ENCODE peak calls at places on chromosomes 7 and 10, in ten cellular contexts. U is pancreas; O is CD8-positive, alpha-beta T cell; V is OCI-LY7; E is bronchial epithelial cell; F is esophagus squamous epithelium; I is HepG2; K is astrocyte of the spinal cord; C is hepatocyte; X is astrocyte. B is an unnamed sample.

GRCh38 chr10:116730464-116731260 is 11.7 kb downstream of the HSPA12A start:
- DNase-seq in U (no peak), O (no peak), V (no peak), E (no peak), F (no peak), I (no peak), K (no peak), C (no peak), X (no peak), B (no peak)

GRCh38 chr10:91681361-91682276 is 48.7 kb upstream of the PPP1R3C start:
- DNase-seq in U (no peak), O (no peak), V (no peak), E (peak; percentile 39), F (no peak), I (no peak), K (no peak), C (no peak), X (no peak), B (peak; percentile 8)

GRCh38 chr7:108311446-108312168 is 144.6 kb downstream of the NRCAM start:
- DNase-seq in U (no peak), O (no peak), V (no peak), E (peak; percentile 97), F (no peak), I (no peak), K (peak; percentile 57), C (no peak), X (peak; percentile 64), B (peak; percentile 88)

GRCh38 chr7:721619-722248 is 4.8 kb upstream of the DNAAF5 start:
- DNase-seq in U (no peak), O (no peak), V (no peak), E (no peak), F (no peak), I (no peak), K (no peak), C (no peak), X (no peak), B (peak; percentile 42)

GRCh38 chr7:18754766-18755165 is 259.2 kb downstream of the HDAC9 start:
- DNase-seq in U (no peak), O (no peak), V (no peak), E (no peak), F (no peak), I (no peak), K (peak; percentile 74), C (no peak), X (peak; percentile 63), B (no peak)

GRCh38 chr10:113028393-113029054 is 78.5 kb downstream of the TCF7L2 start:
- DNase-seq in U (no peak), O (no peak), V (no peak), E (no peak), F (no peak), I (no peak), K (no peak), C (no peak), X (no peak), B (no peak)

GRCh38 chr10:79176949-79177602 is 108.3 kb downstream of the ZMIZ1 start:
- DNase-seq in U (no peak), O (no peak), V (peak; percentile 19), E (no peak), F (no peak), I (peak; percentile 65), K (peak; percentile 61), C (no peak), X (peak; percentile 43), B (peak; percentile 61)

GRCh38 chr7:157969995-157970394 is 617.6 kb downstream of the PTPRN2 start:
- DNase-seq in U (no peak), O (no peak), V (no peak), E (no peak), F (no peak), I (no peak), K (no peak), C (no peak), X (no peak), B (no peak)

GRCh38 chr10:46301056-46301645 is 14.4 kb downstream of the ANTXRL start:
- DNase-seq in U (peak; percentile 7), O (no peak), V (no peak), E (no peak), F (no peak), I (no peak), K (no peak), C (no peak), X (no peak), B (no peak)

GRCh38 chr7:21108182-21108581 is 319.7 kb upstream of the SP4 start:
- DNase-seq in U (peak; percentile 33), O (no peak), V (no peak), E (no peak), F (no peak), I (no peak), K (no peak), C (peak; percentile 41), X (no peak), B (no peak)

GRCh38 chr7:137664846-137665245 is 181.9 kb downstream of the DGKI start:
- DNase-seq in U (no peak), O (no peak), V (no peak), E (no peak), F (no peak), I (no peak), K (no peak), C (no peak), X (no peak), B (no peak)

GRCh38 chr10:36469585-36469984 is 655.8 kb upstream of the ANKRD30A start:
- DNase-seq in U (no peak), O (no peak), V (no peak), E (peak; percentile 88), F (no peak), I (no peak), K (peak; percentile 60), C (no peak), X (peak; percentile 66), B (peak; percentile 44)

GRCh38 chr7:3267928-3268690 is 32.9 kb upstream of the SDK1 start:
- DNase-seq in U (no peak), O (no peak), V (no peak), E (peak; percentile 91), F (no peak), I (no peak), K (peak; percentile 97), C (peak; percentile 33), X (peak; percentile 99), B (peak; percentile 95)

GRCh38 chr10:61992059-61992460 is 90.6 kb downstream of the ARID5B start:
- DNase-seq in U (no peak), O (no peak), V (no peak), E (peak; percentile 45), F (no peak), I (no peak), K (no peak), C (no peak), X (peak; percentile 49), B (peak; percentile 76)

GRCh38 chr10:102501201-102502028 is 1.1 kb downstream of the ACTR1A start:
- DNase-seq in U (no peak), O (no peak), V (peak; percentile 15), E (peak; percentile 15), F (no peak), I (peak; percentile 20), K (peak; percentile 26), C (peak; percentile 23), X (no peak), B (no peak)

GRCh38 chr7:134618756-134619530 is 27.7 kb upstream of the BPGM start:
- DNase-seq in U (no peak), O (no peak), V (no peak), E (peak; percentile 91), F (no peak), I (no peak), K (peak; percentile 78), C (no peak), X (peak; percentile 64), B (peak; percentile 70)
- H3K4me3 ChIP-seq in U (no peak overlapping the region), O (no peak overlapping the region), V (no peak overlapping the region), E (no peak overlapping the region), F (no peak overlapping the region), I (no peak overlapping the region), K (no peak overlapping the region), C (no peak overlapping the region), X (peak overlapping the region; percentile 28), B (no peak overlapping the region)

GRCh38 chr10:66180651-66181318 is 745.1 kb upstream of the LRRTM3 start:
- DNase-seq in U (no peak), O (no peak), V (peak; percentile 70), E (peak; percentile 61), F (no peak), I (peak; percentile 52), K (peak; percentile 66), C (peak; percentile 78), X (peak; percentile 18), B (peak; percentile 79)
- TF ChIP-seq CTCF in U (peak; percentile 48), O (peak; percentile 64), V (peak; percentile 85), E (peak; percentile 32), F (peak; percentile 64), I (peak; percentile 65), K (peak; percentile 49), C (peak; percentile 73), X (peak; percentile 62), B (peak; percentile 56)

GRCh38 chr10:15369642-15370211 is 1.4 kb downstream of the FAM171A1 start:
- DNase-seq in U (no peak), O (no peak), V (no peak), E (no peak), F (no peak), I (no peak), K (peak; percentile 29), C (peak; percentile 30), X (no peak), B (no peak)

GRCh38 chr10:15370741-15371701 is at the start of gene FAM171A1:
- DNase-seq in U (peak; percentile 64), O (peak; percentile 38), V (no peak), E (no peak), F (no peak), I (no peak), K (peak; percentile 58), C (peak; percentile 89), X (peak; percentile 8), B (peak; percentile 55)

GRCh38 chr10:15367296-15367830 is 3.7 kb downstream of the FAM171A1 start:
- DNase-seq in U (no peak), O (no peak), V (no peak), E (no peak), F (no peak), I (peak; percentile 33), K (no peak), C (no peak), X (no peak), B (no peak)

GRCh38 chr10:15370212-15370740 is 813 bp downstream of the FAM171A1 start:
- DNase-seq in U (peak; percentile 26), O (no peak), V (no peak), E (no peak), F (no peak), I (no peak), K (peak; percentile 25), C (peak; percentile 60), X (no peak), B (peak; percentile 21)

DNA sequence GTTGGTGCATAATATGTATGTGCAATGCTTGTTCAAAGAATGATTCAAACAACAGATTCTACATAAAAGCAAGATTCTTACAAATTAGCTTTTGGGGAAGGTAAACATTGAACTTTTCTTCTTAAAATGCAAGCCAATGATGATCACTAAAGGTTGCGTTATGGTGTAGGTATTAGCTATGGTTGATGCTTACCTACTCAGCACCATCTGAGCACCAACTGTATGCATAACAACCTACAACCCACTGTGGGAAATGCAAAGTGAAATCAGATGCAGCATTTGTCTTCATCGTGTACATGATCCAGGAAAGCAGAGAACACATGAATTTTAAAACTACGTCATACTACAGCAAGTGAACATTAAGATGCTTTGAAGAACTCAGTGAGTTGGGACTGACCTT is 2.6 kb downstream of the FAM171A1 start:
- DNase-seq in U (no peak), O (no peak), V (no peak), E (no peak), F (no peak), I (no peak), K (no peak), C (no peak), X (no peak), B (no peak)
- H3K4me3 ChIP-seq in U (no peak overlapping the region), O (no peak overlapping the region), V (no peak overlapping the region), E (no peak overlapping the region), F (no peak overlapping the region), I (peak overlapping the region; percentile 82), K (no peak overlapping the region), C (no peak overlapping the region), X (peak overlapping the region; percentile 30), B (peak overlapping the region; percentile 67)

GRCh38 chr7:140475747-140476333 is 3.5 kb downstream of the MKRN1 start:
- DNase-seq in U (peak; percentile 41), O (peak; percentile 32), V (peak; percentile 68), E (peak; percentile 56), F (no peak), I (peak; percentile 46), K (peak; percentile 39), C (peak; percentile 71), X (peak; percentile 7), B (peak; percentile 54)
- TF ChIP-seq CTCF in U (no peak), O (peak; percentile 90), V (peak; percentile 91), E (peak; percentile 36), F (peak; percentile 54), I (peak; percentile 59), K (peak; percentile 59), C (peak; percentile 68), X (peak; percentile 55), B (peak; percentile 55)